ENCODE peak calls at places on chromosome 6, in four cellular contexts. M is HCT116, U is tibial nerve, B is body of pancreas. R is an unnamed sample.
A peak's percentile ranks its signal among the peaks of the same experiment; 100 is the strongest.

GRCh38 chr6:146879406-146880117 is 280.8 kb downstream of the ADGB start:
- DNase-seq in M (no peak), U (no peak), B (no peak), R (no peak)

GRCh38 chr6:150395388-150396009 is 26.7 kb downstream of the IYD start:
- DNase-seq in M (peak; percentile 49), U (no peak), B (peak; percentile 47), R (peak; percentile 37)

GRCh38 chr6:132663661-132664060 is 4.7 kb upstream of the TAAR1 start:
- DNase-seq in M (no peak), U (no peak), B (no peak), R (no peak)

GRCh38 chr6:85004283-85005010 is 240.0 kb upstream of the TBX18 start:
- DNase-seq in M (no peak), U (no peak), B (no peak), R (no peak)

GRCh38 chr6:50305660-50306059 is 255.9 kb upstream of the DEFB112 start:
- DNase-seq in M (no peak), U (no peak), B (no peak), R (no peak)

GRCh38 chr6:4656106-4656505 is 120.1 kb upstream of the CDYL start:
- DNase-seq in M (no peak), U (no peak), B (no peak), R (no peak)

GRCh38 chr6:108666656-108667260 is 106.0 kb downstream of the FOXO3 start:
- DNase-seq in M (no peak), U (no peak), B (no peak), R (no peak)

GRCh38 chr6:141866731-141867502 is 265.8 kb upstream of the GJE1 start:
- DNase-seq in M (no peak), U (no peak), B (no peak), R (no peak)

GRCh38 chr6:105805581-105806023 is 280.5 kb upstream of the PRDM1 start:
- DNase-seq in M (no peak), U (no peak), B (no peak), R (no peak)

GRCh38 chr6:21587182-21587924 is 6.2 kb upstream of the SOX4 start:
- DNase-seq in M (peak; percentile 46), U (peak; percentile 17), B (peak; percentile 74), R (peak; percentile 73)

GRCh38 chr6:20918868-20919267 is 384.6 kb downstream of the CDKAL1 start:
- DNase-seq in M (no peak), U (no peak), B (no peak), R (no peak)

GRCh38 chr6:20302702-20303251 is 90.5 kb upstream of the MBOAT1 start:
- DNase-seq in M (no peak), U (no peak), B (no peak), R (no peak)

GRCh38 chr6:134447423-134447822 is 129.5 kb upstream of the SGK1 start:
- DNase-seq in M (no peak), U (no peak), B (peak; percentile 61), R (no peak)

GRCh38 chr6:25630508-25631229 is 21.3 kb upstream of the SCGN start:
- DNase-seq in M (no peak), U (no peak), B (no peak), R (no peak)

GRCh38 chr6:160956300-160957035 is 35.1 kb upstream of the MAP3K4 start:
- DNase-seq in M (no peak), U (no peak), B (no peak), R (no peak)

GRCh38 chr6:169396554-169397163 is 143.0 kb upstream of the THBS2 start:
- DNase-seq in M (no peak), U (no peak), B (no peak), R (no peak)

GRCh38 chr6:21634582-21634981 is 41.0 kb downstream of the SOX4 start:
- DNase-seq in M (no peak), U (no peak), B (no peak), R (no peak)

GRCh38 chr6:3341467-3341866 is 82.7 kb downstream of the PSMG4 start:
- DNase-seq in M (no peak), U (no peak), B (no peak), R (no peak)
- H3K4me3 ChIP-seq in M (no peak overlapping the region), U (no peak overlapping the region), B (no peak overlapping the region), R (no peak overlapping the region)

DNA sequence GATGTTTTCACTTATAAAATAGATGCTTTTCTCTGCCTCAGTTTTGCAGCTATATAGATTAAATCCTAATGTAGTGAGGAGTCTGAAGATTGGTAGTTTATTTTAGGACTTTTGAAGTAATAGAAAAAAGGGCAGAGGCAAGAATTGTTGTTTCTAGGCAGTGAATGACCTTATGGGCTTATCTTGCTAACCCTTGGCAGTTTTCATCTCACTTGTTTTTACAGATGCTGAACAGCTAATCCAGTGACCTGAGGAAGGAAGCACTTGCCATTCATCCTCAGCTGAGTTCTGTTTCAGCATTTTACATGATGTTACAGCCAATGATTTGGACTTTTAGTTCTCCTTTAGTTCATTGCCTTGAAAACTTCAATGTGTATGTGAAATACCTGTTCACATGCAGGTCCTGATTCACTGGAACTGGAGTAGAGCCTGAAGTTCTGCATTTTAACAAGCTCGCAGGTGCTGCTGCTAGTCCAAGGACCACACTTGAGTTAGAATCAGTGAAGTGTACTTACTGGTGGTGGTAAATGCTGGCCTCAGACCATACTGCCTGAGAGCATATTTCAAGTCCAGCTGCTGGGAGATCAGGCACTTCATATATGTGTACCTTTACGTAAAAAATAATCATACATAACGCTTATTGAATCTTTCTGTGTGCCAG is 86.9 kb downstream of the TULP4 start:
- DNase-seq in M (no peak), U (no peak), B (no peak), R (no peak)
- TF ChIP-seq POLR2A in M (no peak), U (no peak), B (no peak), R (no peak)

GRCh38 chr6:139544699-139545052 is 170.2 kb upstream of the CITED2 start:
- DNase-seq in M (no peak), U (no peak), B (no peak), R (no peak)

GRCh38 chr6:139547082-139547776 is 172.8 kb upstream of the CITED2 start:
- DNase-seq in M (no peak), U (no peak), B (no peak), R (no peak)

GRCh38 chr6:139542351-139542750 is 167.9 kb upstream of the CITED2 start:
- DNase-seq in M (no peak), U (no peak), B (no peak), R (no peak)

GRCh38 chr6:139546117-139546495 is 171.7 kb upstream of the CITED2 start:
- DNase-seq in M (no peak), U (no peak), B (no peak), R (no peak)

GRCh38 chr6:139545474-139546116 is 171.1 kb upstream of the CITED2 start:
- DNase-seq in M (no peak), U (no peak), B (no peak), R (no peak)
- H3K4me3 ChIP-seq in M (no peak overlapping the region), U (no peak overlapping the region), B (no peak overlapping the region), R (no peak overlapping the region)

DNA sequence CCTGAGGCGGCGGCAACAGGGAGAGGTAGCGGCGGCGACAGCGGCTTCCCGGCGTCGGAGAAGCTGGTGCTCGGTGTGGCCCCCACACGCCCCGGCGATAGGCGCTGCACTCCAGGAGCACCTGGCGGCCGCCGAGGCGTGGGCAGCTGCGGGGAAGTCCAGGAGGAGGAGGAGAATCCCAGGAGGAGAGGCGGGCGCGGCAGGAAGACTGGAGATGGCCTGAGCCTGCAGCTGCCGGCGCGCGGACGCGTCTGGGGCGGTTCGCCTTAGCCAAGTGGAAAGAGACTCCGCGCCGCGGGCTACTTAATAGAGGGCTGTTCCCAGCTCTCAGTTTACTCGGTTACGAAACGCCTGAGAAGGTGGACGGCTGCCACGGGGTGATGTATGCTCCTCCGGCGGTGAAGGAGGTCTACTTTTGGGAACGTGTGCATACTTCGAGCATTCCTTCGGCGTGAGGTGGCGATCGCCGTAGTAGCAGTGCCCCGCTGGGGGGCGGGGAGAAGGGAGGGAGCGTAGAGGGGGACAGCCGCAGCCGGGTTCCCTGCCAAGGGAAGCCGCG is at the start of gene COL12A1:
- DNase-seq in M (peak; percentile 80), U (peak; percentile 94), B (peak; percentile 68), R (no peak)
- TF ChIP-seq POLR2A in M (no peak), U (peak; percentile 52), B (peak; percentile 32), R (no peak)